ENCODE peak calls at places on chromosomes 2 and 18, in five cellular contexts. V, Z, E, A and K are unnamed samples.

GRCh38 chr18:22363867-22364463 is 53.8 kb downstream of the CTAGE1 start:
- DNase-seq in A (no peak), Z (no peak), V (no peak), E (no peak), K (no peak)

GRCh38 chr2:18167871-18168270 is 289.4 kb downstream of the KCNS3 start:
- DNase-seq in V (no peak), A (no peak), Z (no peak), E (peak; percentile 32), K (no peak)

GRCh38 chr2:60567092-60567491 is 13.6 kb upstream of the BCL11A start:
- DNase-seq in E (no peak), A (no peak), Z (no peak), V (no peak), K (no peak)

GRCh38 chr2:30686000-30686399 is 121.2 kb downstream of the CAPN13 start:
- DNase-seq in Z (no peak), E (no peak), A (no peak), V (no peak), K (no peak)

GRCh38 chr2:12008425-12009061 is 262.1 kb downstream of the LPIN1 start:
- DNase-seq in E (peak; percentile 67), Z (no peak), A (no peak), V (no peak), K (peak; percentile 66)

GRCh38 chr2:1653137-1653789 is 91.1 kb downstream of the PXDN start:
- DNase-seq in Z (peak; percentile 98), A (no peak), V (peak; percentile 73), E (peak; percentile 97), K (no peak)

GRCh38 chr2:121185571-121186074 is 99.4 kb downstream of the TFCP2L1 start:
- DNase-seq in A (no peak), V (no peak), Z (peak; percentile 62), E (no peak), K (no peak)

GRCh38 chr2:8575810-8576423 is 105.9 kb upstream of the ID2 start:
- DNase-seq in Z (peak; percentile 63), A (peak; percentile 49), V (no peak), E (no peak), K (no peak)

GRCh38 chr2:231052494-231053451 is 3.9 kb upstream of the PSMD1 start:
- DNase-seq in A (peak; percentile 89), V (peak; percentile 88), Z (peak; percentile 82), E (peak; percentile 68), K (peak; percentile 83)

GRCh38 chr2:69965756-69966447 is 4.5 kb upstream of the ASPRV1 start:
- DNase-seq in A (no peak), Z (no peak), V (no peak), E (no peak), K (no peak)

GRCh38 chr2:170823800-170824153 is 7.1 kb downstream of the GAD1 start:
- DNase-seq in V (no peak), Z (no peak), E (no peak), A (no peak), K (no peak)

GRCh38 chr2:217924346-217924901 is 78.4 kb downstream of the TNS1 start:
- DNase-seq in V (peak; percentile 9), E (no peak), Z (no peak), A (no peak), K (no peak)

GRCh38 chr18:34773378-34773777 is 63.3 kb downstream of the DTNA start:
- DNase-seq in V (no peak), Z (no peak), A (no peak), E (peak; percentile 8), K (no peak)

GRCh38 chr2:191009541-191010374 is 4.2 kb downstream of the STAT1 start:
- DNase-seq in A (no peak), E (no peak), Z (no peak), V (no peak), K (no peak)

GRCh38 chr2:137638932-137639331 is 325.3 kb upstream of the HNMT start:
- DNase-seq in Z (no peak), E (no peak), V (no peak), A (no peak), K (no peak)

GRCh38 chr2:237348281-237348865 is 65.6 kb downstream of the COL6A3 start:
- DNase-seq in E (no peak), Z (no peak), V (no peak), A (no peak), K (no peak)

GRCh38 chr2:96916156-96917007 is 46.5 kb upstream of the SEMA4C start:
- DNase-seq in A (no peak), Z (no peak), E (no peak), V (no peak), K (no peak)

GRCh38 chr2:204900910-204901309 is 355.6 kb downstream of the PARD3B start:
- DNase-seq in Z (no peak), A (no peak), V (peak; percentile 27), E (no peak), K (peak; percentile 13)

GRCh38 chr2:12484536-12485115 is 232.1 kb upstream of the TRIB2 start:
- DNase-seq in Z (no peak), E (no peak), V (no peak), A (no peak), K (no peak)

GRCh38 chr2:226747288-226747687 is 52.3 kb downstream of the IRS1 start:
- DNase-seq in Z (no peak), V (no peak), E (no peak), A (no peak), K (no peak)

DNA sequence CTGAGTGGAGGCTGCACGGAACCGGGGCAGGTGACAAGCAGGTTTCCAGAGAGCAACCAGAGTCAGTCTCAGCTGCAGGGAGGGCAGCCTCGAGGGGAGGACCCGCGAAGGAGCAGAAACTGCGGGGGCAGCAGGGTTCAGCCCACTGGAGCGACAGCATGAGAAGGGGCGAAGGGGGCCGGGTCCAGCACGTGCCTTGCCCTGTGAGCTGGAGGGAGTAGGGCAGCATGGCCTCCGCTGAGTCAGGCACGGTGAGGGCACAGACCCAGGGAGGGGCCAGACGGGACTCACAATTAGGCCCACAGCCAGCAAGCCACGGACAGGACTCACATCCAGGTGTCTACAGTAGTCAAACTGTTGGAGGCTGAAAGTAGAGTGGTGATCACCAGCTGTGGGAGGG is 22.7 kb upstream of the ATP9B start:
- DNase-seq in Z (no peak), A (no peak), E (no peak), V (no peak), K (no peak)
- H3K4me3 ChIP-seq in Z (no peak overlapping the region), A (no peak overlapping the region), E (no peak overlapping the region), V (no peak overlapping the region), K (no peak overlapping the region)

GRCh38 chr2:219639356-219639755 is 11.9 kb downstream of the SLC4A3 start:
- DNase-seq in V (peak; percentile 81), A (no peak), Z (no peak), E (no peak), K (no peak)

GRCh38 chr2:219638948-219639341 is 11.5 kb downstream of the SLC4A3 start:
- DNase-seq in Z (no peak), A (no peak), E (no peak), V (peak; percentile 65), K (no peak)

GRCh38 chr2:219637842-219638185 is 10.4 kb downstream of the SLC4A3 start:
- DNase-seq in V (no peak), A (no peak), Z (no peak), E (no peak), K (no peak)

GRCh38 chr2:219636941-219637841 is 9.8 kb downstream of the SLC4A3 start:
- DNase-seq in Z (no peak), E (no peak), V (no peak), A (no peak), K (no peak)

DNA sequence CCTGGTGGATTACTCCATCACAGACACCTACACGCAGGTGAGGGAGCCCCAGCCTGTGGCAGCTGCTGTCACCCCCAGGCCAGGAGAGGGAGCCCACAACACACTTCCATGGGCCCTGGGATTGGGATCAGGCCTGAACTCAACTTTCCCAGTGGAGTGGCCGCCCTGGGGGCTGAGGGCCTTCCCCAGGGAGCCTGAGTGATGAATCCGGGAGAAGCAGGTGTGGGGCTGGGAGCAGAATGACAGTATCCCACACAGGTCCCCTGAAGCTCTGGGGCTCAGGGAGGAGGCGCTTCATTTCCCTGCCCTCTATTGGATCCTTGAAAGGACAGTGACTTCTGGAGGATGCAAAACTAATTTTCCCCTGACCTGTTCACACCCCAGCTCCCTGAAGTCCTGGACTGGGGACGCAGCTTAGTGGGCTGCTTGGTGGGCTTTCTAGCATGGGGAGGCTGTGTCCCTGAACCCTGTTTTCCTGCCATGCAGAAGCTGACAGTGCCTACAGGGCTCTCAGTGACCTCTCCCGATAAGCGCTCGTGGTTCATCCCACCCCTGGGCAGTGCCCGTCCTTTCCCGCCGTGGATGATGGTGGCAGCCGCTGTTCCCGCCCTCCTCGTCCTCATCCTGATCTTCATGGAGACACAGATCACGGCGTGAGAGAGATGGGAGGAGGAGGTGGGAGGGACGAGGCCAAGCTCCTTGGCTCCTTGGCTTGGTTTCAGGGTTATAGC is 11.0 kb downstream of the SLC4A3 start:
- DNase-seq in A (no peak), E (no peak), V (no peak), Z (no peak), K (no peak)
- TF ChIP-seq CTCF in A (no peak), E (peak; percentile 37), V (no peak), Z (no peak), K (peak; percentile 44)

GRCh38 chr2:44778221-44778654 is 163.3 kb upstream of the SIX3 start:
- DNase-seq in Z (no peak), A (no peak), V (no peak), E (no peak), K (peak; percentile 67)
- H3K4me3 ChIP-seq in Z (no peak overlapping the region), A (no peak overlapping the region), V (no peak overlapping the region), E (no peak overlapping the region), K (peak overlapping the region; percentile 28)

GRCh38 chr2:168456526-168457176 is 579 bp downstream of the CERS6 start:
- DNase-seq in A (peak; percentile 66), V (peak; percentile 54), Z (peak; percentile 75), E (no peak), K (peak; percentile 41)

GRCh38 chr2:168457177-168457905 is 1.3 kb downstream of the CERS6 start:
- DNase-seq in E (no peak), V (no peak), Z (no peak), A (no peak), K (no peak)

GRCh38 chr2:168453404-168453803 is 2.7 kb upstream of the CERS6 start:
- DNase-seq in A (no peak), V (no peak), E (no peak), Z (no peak), K (no peak)

GRCh38 chr2:168454737-168455691 is 1.1 kb upstream of the CERS6 start:
- DNase-seq in V (no peak), A (no peak), E (no peak), Z (no peak), K (no peak)

GRCh38 chr2:168455692-168456525 is at the start of gene CERS6:
- DNase-seq in Z (peak; percentile 97), V (peak; percentile 98), A (peak; percentile 98), E (peak; percentile 94), K (peak; percentile 87)
- TF ChIP-seq CTCF in Z (no peak), V (no peak), A (no peak), E (no peak), K (no peak)

DNA sequence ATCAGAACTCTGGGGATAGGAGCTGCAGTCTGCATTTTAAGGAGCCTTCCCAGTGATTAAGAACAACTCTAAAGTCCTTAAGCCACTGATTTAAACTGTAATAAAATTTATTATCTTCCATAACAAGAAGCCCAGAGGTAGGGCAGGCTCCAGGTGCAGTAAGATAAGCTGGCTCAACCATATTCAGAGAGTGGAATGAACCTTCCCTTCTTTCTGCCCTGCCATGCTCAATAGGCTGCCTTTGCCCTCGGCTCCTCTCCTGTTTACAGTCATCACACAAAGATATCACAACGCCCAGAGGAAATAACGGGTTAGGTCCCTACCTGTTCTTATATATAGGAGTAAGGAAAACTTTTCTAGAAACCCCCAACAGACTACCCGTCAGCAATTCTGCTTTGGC is 90.5 kb upstream of the CDCA7 start:
- DNase-seq in E (no peak), Z (no peak), A (no peak), V (no peak), K (no peak)
- H3K4me3 ChIP-seq in E (no peak overlapping the region), Z (no peak overlapping the region), A (no peak overlapping the region), V (no peak overlapping the region), K (no peak overlapping the region)